ENCODE peak calls at places on chromosome X, in four cellular contexts. V is HCT116; C is stimulated activated CD4-positive, alpha-beta T cell treated with anti-CD3 and anti-CD28 coated beads, Interleukin-4, amount 100 ng/mL, for 48 hours; U is natural killer cell treated with Interleukin-12 subunit alpha and Interleukin-12 subunit beta and Interleukin-15 and Interleukin-18, amount 100 ng/mL, for 72 hours. I is an unnamed sample.

GRCh38 chrX:54442790-54443189 is 2.6 kb downstream of the TSR2 start:
- DNase-seq in U (no peak), V (no peak), C (no peak), I (no peak)

GRCh38 chrX:21907250-21907649 is 33.3 kb upstream of the SMS start:
- DNase-seq in C (no peak), U (no peak), V (no peak), I (no peak)

GRCh38 chrX:45818913-45819312 is 618.2 kb upstream of the DIPK2B start:
- DNase-seq in U (no peak), V (no peak), C (no peak), I (no peak)

GRCh38 chrX:15242899-15243555 is 26.9 kb downstream of the ASB9 start:
- DNase-seq in U (no peak), V (peak; percentile 43), C (no peak), I (no peak)

GRCh38 chrX:137031517-137032377 is 2.0 kb downstream of the GPR101 start:
- DNase-seq in U (no peak), V (no peak), C (no peak), I (no peak)

GRCh38 chrX:130909469-130910136 is 6.6 kb upstream of the ENOX2 start:
- DNase-seq in U (no peak), V (no peak), C (no peak), I (no peak)

GRCh38 chrX:71859637-71860036 is 51.0 kb upstream of the NHSL2 start:
- DNase-seq in C (peak; percentile 15), V (peak; percentile 6), U (no peak), I (no peak)

GRCh38 chrX:12400218-12400617 is 261.9 kb downstream of the FRMPD4 start:
- DNase-seq in U (no peak), C (no peak), V (no peak), I (no peak)

GRCh38 chrX:15645266-15645665 is 19.3 kb downstream of the CLTRN start:
- DNase-seq in C (no peak), V (no peak), U (no peak), I (no peak)

I was measured in 8988T.